ENCODE peak calls at places on chromosome 5, in ten cellular contexts. F is HTR-8/SVneo; V is activated CD4-positive, alpha-beta T cell treated with anti-CD3 and anti-CD28 coated beads, Interleukin-2, amount 10 ng/mL, durations not matched to agents 7 days and 5 days; M is neural crest cell; W is EH; J is heart left ventricle; O is breast epithelium; B is hepatic stellate cell; Z is CD8-positive, alpha-beta memory T cell; K is T-helper 2 cell. R is an unnamed sample.

GRCh38 chr5:142403583-142403982 is 78.8 kb upstream of the SPRY4 start:
- DNase-seq in J (no peak), F (no peak), Z (no peak), M (no peak), B (no peak), K (no peak), O (peak; percentile 29), W (no peak), V (no peak), R (no peak)

GRCh38 chr5:144187699-144188294 is 17.1 kb downstream of the KCTD16 start:
- DNase-seq in O (peak; percentile 34), W (peak; percentile 98), V (peak; percentile 90), K (peak; percentile 94), M (no peak), J (peak; percentile 62), F (peak; percentile 45), B (peak; percentile 67), Z (peak; percentile 85), R (peak; percentile 45)

GRCh38 chr5:98604301-98604700 is 169.2 kb upstream of the RGMB start:
- DNase-seq in J (no peak), Z (no peak), B (no peak), K (no peak), V (no peak), M (no peak), W (peak; percentile 47), O (no peak), F (no peak), R (no peak)

GRCh38 chr5:111984044-111984443 is 227.1 kb upstream of the NREP start:
- DNase-seq in J (peak; percentile 52), V (no peak), Z (no peak), F (peak; percentile 63), O (no peak), W (peak; percentile 98), B (peak; percentile 78), K (no peak), M (no peak), R (peak; percentile 21)

GRCh38 chr5:135560858-135561257 is 17.9 kb downstream of the CXCL14 start:
- DNase-seq in F (peak; percentile 85), K (peak; percentile 70), W (peak; percentile 78), M (peak; percentile 92), J (peak; percentile 75), Z (peak; percentile 17), V (peak; percentile 73), B (peak; percentile 80), O (peak; percentile 56), R (peak; percentile 81)

GRCh38 chr5:5183192-5183699 is 43.1 kb downstream of the ADAMTS16 start:
- DNase-seq in F (no peak), B (no peak), W (no peak), Z (no peak), O (no peak), V (no peak), K (no peak), J (no peak), M (peak; percentile 3), R (no peak)

GRCh38 chr5:39498247-39498952 is 73.6 kb upstream of the DAB2 start:
- DNase-seq in B (peak; percentile 22), K (no peak), O (no peak), J (no peak), W (peak; percentile 72), M (no peak), Z (no peak), F (peak; percentile 45), V (no peak), R (no peak)

GRCh38 chr5:116652903-116653302 is 78.3 kb upstream of the SEMA6A start:
- DNase-seq in O (no peak), F (no peak), B (no peak), K (no peak), M (no peak), J (no peak), V (no peak), W (no peak), Z (no peak), R (no peak)

GRCh38 chr5:73205309-73205708 is 32.3 kb downstream of the TMEM174 start:
- DNase-seq in B (no peak), J (no peak), M (no peak), V (no peak), O (no peak), F (no peak), K (no peak), Z (no peak), W (no peak), R (no peak)

GRCh38 chr5:14491505-14491904 is 90.1 kb upstream of the OTULINL start:
- DNase-seq in O (no peak), V (no peak), M (no peak), F (no peak), K (no peak), Z (no peak), B (peak; percentile 38), J (no peak), W (peak; percentile 46), R (peak; percentile 21)

GRCh38 chr5:173757817-173758216 is 130.3 kb upstream of the CPEB4 start:
- DNase-seq in J (no peak), B (no peak), O (no peak), F (no peak), W (no peak), M (no peak), Z (no peak), V (no peak), K (no peak), R (peak; percentile 79)

GRCh38 chr5:115352571-115352970 is 56.1 kb upstream of the CCDC112 start:
- DNase-seq in V (no peak), B (no peak), J (no peak), Z (no peak), W (no peak), K (no peak), F (no peak), M (no peak), O (no peak), R (no peak)

GRCh38 chr5:125198270-125198974 is 452.0 kb upstream of the ZNF608 start:
- DNase-seq in O (peak; percentile 50), B (peak; percentile 12), J (peak; percentile 65), K (no peak), W (peak; percentile 63), F (no peak), V (no peak), Z (no peak), M (peak; percentile 27), R (peak; percentile 56)

GRCh38 chr5:125891326-125891725 is 531.9 kb upstream of the GRAMD2B start:
- DNase-seq in Z (no peak), J (no peak), W (peak; percentile 9), M (no peak), F (peak; percentile 7), K (no peak), O (no peak), V (no peak), B (no peak), R (no peak)

GRCh38 chr5:141657937-141658545 is 6.8 kb upstream of the FCHSD1 start:
- DNase-seq in W (peak; percentile 93), Z (no peak), K (no peak), O (no peak), J (no peak), B (peak; percentile 95), M (no peak), F (no peak), V (no peak), R (no peak)

GRCh38 chr5:76720988-76721569 is 5.2 kb downstream of the F2R start:
- DNase-seq in J (no peak), V (no peak), Z (no peak), W (no peak), F (no peak), B (no peak), O (no peak), K (no peak), M (no peak), R (no peak)

GRCh38 chr5:68409259-68409658 is 193.7 kb downstream of the PIK3R1 start:
- DNase-seq in J (no peak), O (no peak), K (no peak), B (peak; percentile 34), M (no peak), V (no peak), Z (no peak), W (peak; percentile 79), F (no peak), R (no peak)

GRCh38 chr5:128053291-128053954 is 30.1 kb upstream of the SLC12A2 start:
- DNase-seq in K (no peak), B (no peak), F (no peak), Z (no peak), W (peak; percentile 51), V (no peak), O (no peak), M (no peak), J (no peak), R (no peak)

GRCh38 chr5:23776684-23777083 is 269.3 kb downstream of the PRDM9 start:
- DNase-seq in K (no peak), O (no peak), J (no peak), Z (no peak), M (no peak), V (no peak), B (no peak), W (no peak), F (no peak), R (no peak)

GRCh38 chr5:54766748-54767147 is 218.6 kb downstream of the ESM1 start:
- DNase-seq in M (no peak), J (no peak), F (no peak), V (no peak), W (no peak), B (no peak), K (no peak), Z (no peak), O (no peak), R (no peak)

GRCh38 chr5:139473565-139473964 is 2.8 kb downstream of the SMIM33 start:
- DNase-seq in J (no peak), M (no peak), K (no peak), F (no peak), V (no peak), W (peak; percentile 62), O (no peak), Z (no peak), B (peak; percentile 50), R (peak; percentile 15)

GRCh38 chr5:56516936-56517521 is 283.9 kb upstream of the ANKRD55 start:
- DNase-seq in B (no peak), J (no peak), Z (no peak), M (no peak), F (no peak), K (peak; percentile 53), O (no peak), V (no peak), W (peak; percentile 44), R (peak; percentile 49)